ENCODE peak calls at places on chromosomes 13 and 19, in four cellular contexts. E, N, W and H are unnamed samples.

GRCh38 chr19:7397687-7398086 is 49.0 kb downstream of the ARHGEF18 start:
- DNase-seq in E (no peak), N (no peak), W (peak; percentile 56), H (no peak)

GRCh38 chr13:98089246-98089645 is 53.6 kb upstream of the FARP1 start:
- DNase-seq in E (no peak), N (no peak), W (no peak), H (no peak)

GRCh38 chr13:49625392-49626137 is 2.7 kb upstream of the ARL11 start:
- DNase-seq in E (no peak), N (no peak), W (peak; percentile 80), H (no peak)

GRCh38 chr13:94987869-94988268 is 275.5 kb upstream of the SOX21 start:
- DNase-seq in E (no peak), N (no peak), W (no peak), H (no peak)

GRCh38 chr19:3531716-3532115 is 7.3 kb upstream of the TEKTIP1 start:
- DNase-seq in E (no peak), N (no peak), W (no peak), H (no peak)

GRCh38 chr19:7252364-7252763 is 41.9 kb downstream of the INSR start:
- DNase-seq in E (no peak), N (no peak), W (no peak), H (no peak)

GRCh38 chr19:14561832-14562351 is 10.0 kb downstream of the NDUFB7 start:
- DNase-seq in E (peak; percentile 14), N (no peak), W (no peak), H (no peak)

GRCh38 chr19:56423985-56424353 is 19.8 kb downstream of the ZNF583 start:
- DNase-seq in E (no peak), N (no peak), W (no peak), H (no peak)

GRCh38 chr19:2240881-2241760 is 4.5 kb downstream of the SF3A2 start:
- DNase-seq in E (no peak), N (no peak), W (no peak), H (no peak)

GRCh38 chr19:30877591-30878230 is 471.5 kb downstream of the TSHZ3 start:
- DNase-seq in E (no peak), N (no peak), W (no peak), H (peak; percentile 25)

GRCh38 chr13:43698743-43699142 is 88.0 kb downstream of the ENOX1 start:
- DNase-seq in E (no peak), N (no peak), W (no peak), H (no peak)

GRCh38 chr19:19677579-19677978 is 8.9 kb downstream of the ZNF101 start:
- DNase-seq in E (no peak), N (no peak), W (no peak), H (no peak)

GRCh38 chr19:48553676-48554384 is 1.9 kb downstream of the SULT2B1 start:
- DNase-seq in E (peak; percentile 67), N (peak; percentile 83), W (peak; percentile 69), H (no peak)

GRCh38 chr13:28056970-28057712 is 43.2 kb downstream of the FLT3 start:
- DNase-seq in E (no peak), N (no peak), W (no peak), H (no peak)

GRCh38 chr19:14943601-14944000 is 2.3 kb downstream of the OR7C2 start:
- DNase-seq in E (no peak), N (no peak), W (no peak), H (peak; percentile 43)

GRCh38 chr19:3646336-3647092 is 19.9 kb upstream of the CACTIN start:
- DNase-seq in E (no peak), N (no peak), W (no peak), H (no peak)

GRCh38 chr13:28138756-28139470 is 568 bp downstream of the PAN3 start:
- DNase-seq in E (peak; percentile 85), N (peak; percentile 73), W (peak; percentile 75), H (peak; percentile 95)

GRCh38 chr13:111210945-111211469 is 95.9 kb downstream of the ARHGEF7 start:
- DNase-seq in E (no peak), N (no peak), W (no peak), H (no peak)

GRCh38 chr13:45522571-45522970 is 57.8 kb downstream of the COG3 start:
- DNase-seq in E (no peak), N (no peak), W (no peak), H (no peak)

GRCh38 chr19:31316201-31316951 is 32.9 kb downstream of the TSHZ3 start:
- DNase-seq in E (no peak), N (no peak), W (no peak), H (peak; percentile 93)

GRCh38 chr19:56905616-56906015 is 65.1 kb upstream of the PEG3 start:
- DNase-seq in E (no peak), N (no peak), W (no peak), H (no peak)

GRCh38 chr19:10499550-10500246 is 3.5 kb downstream of the KEAP1 start:
- DNase-seq in E (no peak), N (no peak), W (no peak), H (no peak)

GRCh38 chr13:111460548-111461444 is 140.4 kb downstream of the TEX29 start:
- DNase-seq in E (peak; percentile 50), N (no peak), W (peak; percentile 15), H (peak; percentile 31)

GRCh38 chr13:101916108-101916757 is 463.8 kb downstream of the ITGBL1 start:
- DNase-seq in E (peak; percentile 87), N (no peak), W (no peak), H (no peak)

GRCh38 chr13:25541434-25542123 is 169.8 kb downstream of the ATP8A2 start:
- DNase-seq in E (no peak), N (no peak), W (no peak), H (no peak)

GRCh38 chr13:36979361-36980040 is 19.6 kb downstream of the ALG5 start:
- DNase-seq in E (no peak), N (no peak), W (no peak), H (no peak)

GRCh38 chr13:23466144-23467002 is 32.9 kb upstream of the SACS start:
- DNase-seq in E (peak; percentile 82), N (peak; percentile 23), W (peak; percentile 54), H (peak; percentile 44)

GRCh38 chr19:15292140-15292539 is 40.2 kb downstream of the BRD4 start:
- DNase-seq in E (no peak), N (no peak), W (no peak), H (no peak)

GRCh38 chr13:52010890-52011689 is at the start of gene ATP7B:
- DNase-seq in E (peak; percentile 57), N (peak; percentile 32), W (peak; percentile 49), H (no peak)

GRCh38 chr19:10365518-10365917 is 14.9 kb downstream of the TYK2 start:
- DNase-seq in E (no peak), N (no peak), W (no peak), H (no peak)

GRCh38 chr19:11373166-11373884 is 1.1 kb upstream of the SWSAP1 start:
- DNase-seq in E (peak; percentile 86), N (no peak), W (no peak), H (no peak)

GRCh38 chr19:34241513-34242337 is 12.6 kb upstream of the GARRE1 start:
- DNase-seq in E (no peak), N (no peak), W (peak; percentile 53), H (no peak)

GRCh38 chr13:111880185-111880584 is 186.8 kb upstream of the SOX1 start:
- DNase-seq in E (no peak), N (no peak), W (no peak), H (no peak)

GRCh38 chr13:73040968-73041580 is 17.7 kb upstream of the KLF5 start:
- DNase-seq in E (no peak), N (no peak), W (peak; percentile 24), H (peak; percentile 88)

GRCh38 chr13:30617315-30618185 is at the start of gene USPL1:
- DNase-seq in E (peak; percentile 95), N (peak; percentile 86), W (peak; percentile 94), H (peak; percentile 98)

GRCh38 chr13:49256841-49257240 is 9.1 kb downstream of the CDADC1 start:
- DNase-seq in E (no peak), N (no peak), W (no peak), H (no peak)

GRCh38 chr19:2042485-2043268 is 8.4 kb downstream of the MKNK2 start:
- DNase-seq in E (no peak), N (no peak), W (no peak), H (peak; percentile 38)

GRCh38 chr19:3175761-3176714 is 2.5 kb upstream of the S1PR4 start:
- DNase-seq in E (no peak), N (no peak), W (no peak), H (no peak)

DNA sequence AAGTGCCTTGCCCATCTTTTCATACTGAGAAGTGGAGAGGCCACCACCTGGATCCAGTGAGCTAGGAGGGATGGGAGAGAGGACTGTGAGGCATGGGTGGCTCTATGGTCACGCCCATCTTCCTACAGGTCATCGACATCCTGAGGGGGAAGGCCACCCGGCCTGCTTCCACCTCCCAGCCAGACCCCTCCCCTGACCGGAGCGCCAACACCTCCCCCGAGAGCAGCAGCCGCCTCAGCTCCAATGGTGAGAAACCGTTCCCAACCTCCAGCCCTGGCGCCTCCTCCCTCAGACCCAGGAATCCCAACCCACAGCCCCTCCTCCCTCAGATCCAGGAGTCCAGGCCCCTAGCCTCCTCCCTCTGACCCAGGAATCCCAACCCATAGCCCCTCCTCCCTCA is 10.1 kb downstream of the BCL3 start:
- DNase-seq in E (peak; percentile 45), N (peak; percentile 27), W (no peak), H (no peak)
- H3K27ac ChIP-seq in E (no peak overlapping the region), N (no peak overlapping the region), W (no peak overlapping the region), H (no peak overlapping the region)

GRCh38 chr13:76885203-76886004 is 801 bp downstream of the KCTD12 start:
- DNase-seq in E (peak; percentile 81), N (peak; percentile 9), W (no peak), H (peak; percentile 80)
- TF ChIP-seq GABPA in E (no peak), N (no peak), W (no peak), H (no peak)

GRCh38 chr19:4902796-4903195 is at the start of gene ARRDC5:
- DNase-seq in E (no peak), N (no peak), W (no peak), H (no peak)

GRCh38 chr19:4896372-4896771 is 6.3 kb downstream of the ARRDC5 start:
- DNase-seq in E (no peak), N (no peak), W (no peak), H (no peak)

GRCh38 chr19:4897146-4897545 is 5.5 kb downstream of the ARRDC5 start:
- DNase-seq in E (no peak), N (peak; percentile 1), W (no peak), H (no peak)
- H3K27ac ChIP-seq in E (no peak overlapping the region), N (no peak overlapping the region), W (no peak overlapping the region), H (peak overlapping the region; percentile 33)

GRCh38 chr13:38900188-38900587 is 90.4 kb downstream of the STOML3 start:
- DNase-seq in E (peak; percentile 13), N (no peak), W (no peak), H (no peak)

GRCh38 chr13:38908574-38908973 is 82.1 kb downstream of the STOML3 start:
- DNase-seq in E (no peak), N (no peak), W (no peak), H (no peak)

GRCh38 chr13:38905081-38905480 is 85.5 kb downstream of the STOML3 start:
- DNase-seq in E (no peak), N (no peak), W (no peak), H (no peak)

GRCh38 chr13:38902551-38902950 is 88.1 kb downstream of the STOML3 start:
- DNase-seq in E (no peak), N (no peak), W (no peak), H (no peak)

DNA sequence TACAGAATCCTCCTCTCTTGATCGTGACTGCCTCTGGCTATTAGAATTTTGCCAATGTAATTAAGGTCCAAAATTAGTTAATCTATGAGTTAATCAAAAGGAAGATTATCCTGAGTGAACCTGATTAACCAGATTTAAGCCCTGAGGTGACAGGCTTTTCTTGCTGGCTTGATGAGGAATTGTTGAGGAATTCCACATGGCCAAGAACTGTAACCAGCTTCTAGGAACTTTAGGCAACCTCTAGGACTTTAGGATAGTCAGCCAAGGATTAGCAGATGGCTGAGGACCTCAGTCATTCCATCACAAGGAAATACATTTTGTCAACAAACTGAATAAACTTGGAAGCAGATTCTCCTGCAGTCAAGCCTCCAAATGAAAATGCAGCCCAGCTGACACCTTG is 84.8 kb downstream of the STOML3 start:
- DNase-seq in E (no peak), N (no peak), W (no peak), H (no peak)
- TF ChIP-seq GABPA in E (no peak), N (no peak), W (no peak), H (no peak)